ENCODE peak calls at places on chromosomes 4 and X, in six cellular contexts. A, Q, S, I, V and L are unnamed samples.
A peak's percentile ranks its signal among the peaks of the same experiment; 100 is the strongest.

GRCh38 chr4:3045500-3045850 is 28.9 kb downstream of the HTT-AS start:
- DNase-seq in A (no peak), Q (peak; percentile 44), S (no peak), I (no peak), V (peak; percentile 69), L (no peak)

GRCh38 chr4:144611850-144612249 is 34.1 kb upstream of the HHIP start:
- DNase-seq in A (no peak), Q (peak; percentile 18), S (no peak), I (no peak), V (no peak), L (no peak)

GRCh38 chrX:63746278-63746677 is 38.7 kb downstream of the ARHGEF9 start:
- DNase-seq in A (no peak), Q (peak; percentile 10), S (no peak), I (no peak), V (no peak), L (no peak)

GRCh38 chrX:87299563-87300160 is 217.9 kb upstream of the KLHL4 start:
- DNase-seq in A (peak; percentile 38), Q (peak; percentile 0), S (no peak), I (no peak), V (no peak), L (no peak)

GRCh38 chr4:43564601-43565000 is 672.1 kb downstream of the GRXCR1 start:
- DNase-seq in A (no peak), Q (no peak), S (no peak), I (no peak), V (no peak), L (no peak)

GRCh38 chr4:82493721-82494425 is 63.5 kb downstream of the ENOPH1 start:
- DNase-seq in A (no peak), Q (no peak), S (no peak), I (no peak), V (no peak), L (no peak)

GRCh38 chrX:129842510-129843208 is 1.0 kb downstream of the ZDHHC9 start:
- DNase-seq in A (no peak), Q (no peak), S (no peak), I (peak; percentile 41), V (no peak), L (no peak)

GRCh38 chr4:41406051-41406516 is 131.9 kb upstream of the LIMCH1 start:
- DNase-seq in A (no peak), Q (no peak), S (no peak), I (no peak), V (no peak), L (no peak)

GRCh38 chrX:74923942-74924448 is 1.3 kb downstream of the NEXMIF start:
- DNase-seq in A (peak; percentile 20), Q (peak; percentile 16), S (peak; percentile 32), I (no peak), V (no peak), L (no peak)

GRCh38 chr4:112522389-112522788 is 6.4 kb upstream of the NEUROG2 start:
- DNase-seq in A (no peak), Q (no peak), S (no peak), I (no peak), V (no peak), L (no peak)

GRCh38 chrX:72021975-72022374 is 109.7 kb downstream of the RTL5 start:
- DNase-seq in A (no peak), Q (peak; percentile 13), S (no peak), I (no peak), V (peak; percentile 47), L (no peak)

GRCh38 chrX:23952984-23953907 is 45.4 kb downstream of the CXorf58 start:
- DNase-seq in A (peak; percentile 28), Q (peak; percentile 53), S (no peak), I (no peak), V (peak; percentile 64), L (no peak)

GRCh38 chr4:87011340-87012034 is 76.7 kb downstream of the AFF1 start:
- DNase-seq in A (no peak), Q (no peak), S (no peak), I (peak; percentile 57), V (no peak), L (no peak)

GRCh38 chrX:41665676-41666075 is 23.1 kb upstream of the GPR34 start:
- DNase-seq in A (no peak), Q (no peak), S (no peak), I (no peak), V (no peak), L (no peak)

GRCh38 chr4:112002301-112002700 is 143.0 kb upstream of the FAM241A start:
- DNase-seq in A (peak; percentile 20), Q (no peak), S (no peak), I (no peak), V (no peak), L (no peak)

GRCh38 chr4:7171191-7171900 is 21.0 kb upstream of the SORCS2 start:
- DNase-seq in A (no peak), Q (no peak), S (no peak), I (no peak), V (no peak), L (no peak)